ENCODE peak calls at places on chromosome 6, in ten cellular contexts. M is suprapubic skin; I is upper lobe of right lung; N is IMR-90; R is endothelial cell of umbilical vein; O is CD4-positive, CD25-positive, alpha-beta regulatory T cell; L is dorsolateral prefrontal cortex; Y is vagina; F is colonic mucosa; G is heart right ventricle. Z is an unnamed sample.

GRCh38 chr6:11833626-11834592 is 55.3 kb upstream of the ADTRP start:
- DNase-seq in L (no peak), I (peak; percentile 72), Y (no peak), O (no peak), F (no peak), G (no peak), N (no peak), R (no peak), M (no peak), Z (no peak)

GRCh38 chr6:111591370-111591900 is 14.2 kb downstream of the TRAF3IP2 start:
- DNase-seq in R (peak; percentile 72), F (peak; percentile 76), Y (peak; percentile 97), M (peak; percentile 97), O (no peak), N (peak; percentile 100), L (no peak), G (no peak), I (peak; percentile 94), Z (no peak)

GRCh38 chr6:145699462-145699861 is 35.9 kb downstream of the EPM2A start:
- DNase-seq in O (no peak), M (no peak), I (no peak), Y (no peak), L (no peak), N (peak; percentile 82), R (peak; percentile 80), G (no peak), F (no peak), Z (no peak)

GRCh38 chr6:153104220-153104619 is 26.9 kb downstream of the RGS17 start:
- DNase-seq in N (no peak), M (no peak), O (no peak), F (no peak), Y (no peak), R (no peak), I (no peak), L (no peak), G (no peak), Z (no peak)

GRCh38 chr6:119267506-119267905 is 82.1 kb downstream of the MAN1A1 start:
- DNase-seq in R (no peak), O (peak; percentile 29), Y (no peak), G (no peak), I (no peak), N (no peak), L (no peak), M (no peak), F (no peak), Z (no peak)

GRCh38 chr6:7106752-7107577 is 796 bp upstream of the RREB1 start:
- DNase-seq in O (peak; percentile 72), Y (no peak), G (peak; percentile 28), N (peak; percentile 16), L (no peak), I (peak; percentile 74), R (no peak), M (peak; percentile 79), F (peak; percentile 63), Z (peak; percentile 52)

GRCh38 chr6:73898599-73898998 is 202.6 kb downstream of the CD109 start:
- DNase-seq in R (no peak), F (no peak), L (no peak), I (no peak), G (no peak), M (no peak), N (no peak), O (no peak), Y (no peak), Z (no peak)

GRCh38 chr6:71621918-71622519 is 264.3 kb upstream of the RIMS1 start:
- DNase-seq in N (peak; percentile 17), F (no peak), L (no peak), O (no peak), R (peak; percentile 28), M (no peak), G (no peak), I (no peak), Y (no peak), Z (no peak)

GRCh38 chr6:169292340-169293124 is 38.9 kb upstream of the THBS2 start:
- DNase-seq in I (no peak), R (no peak), N (peak; percentile 97), O (no peak), G (no peak), M (peak; percentile 85), F (no peak), L (no peak), Y (no peak), Z (no peak)

GRCh38 chr6:33314943-33315752 is 1.3 kb upstream of the TAPBP start:
- DNase-seq in Y (peak; percentile 90), G (peak; percentile 54), I (peak; percentile 78), N (no peak), F (peak; percentile 86), R (peak; percentile 42), L (no peak), M (peak; percentile 81), O (no peak), Z (no peak)

GRCh38 chr6:158475344-158476302 is 84.3 kb upstream of the TMEM181 start:
- DNase-seq in N (peak; percentile 57), G (peak; percentile 4), M (no peak), F (peak; percentile 61), R (peak; percentile 45), Y (no peak), I (no peak), L (peak; percentile 42), O (no peak), Z (no peak)

GRCh38 chr6:100257661-100258395 is 206.9 kb downstream of the SIM1 start:
- DNase-seq in I (no peak), F (no peak), G (no peak), N (peak; percentile 68), L (no peak), O (peak; percentile 4), M (no peak), Y (no peak), R (peak; percentile 75), Z (no peak)

DNA sequence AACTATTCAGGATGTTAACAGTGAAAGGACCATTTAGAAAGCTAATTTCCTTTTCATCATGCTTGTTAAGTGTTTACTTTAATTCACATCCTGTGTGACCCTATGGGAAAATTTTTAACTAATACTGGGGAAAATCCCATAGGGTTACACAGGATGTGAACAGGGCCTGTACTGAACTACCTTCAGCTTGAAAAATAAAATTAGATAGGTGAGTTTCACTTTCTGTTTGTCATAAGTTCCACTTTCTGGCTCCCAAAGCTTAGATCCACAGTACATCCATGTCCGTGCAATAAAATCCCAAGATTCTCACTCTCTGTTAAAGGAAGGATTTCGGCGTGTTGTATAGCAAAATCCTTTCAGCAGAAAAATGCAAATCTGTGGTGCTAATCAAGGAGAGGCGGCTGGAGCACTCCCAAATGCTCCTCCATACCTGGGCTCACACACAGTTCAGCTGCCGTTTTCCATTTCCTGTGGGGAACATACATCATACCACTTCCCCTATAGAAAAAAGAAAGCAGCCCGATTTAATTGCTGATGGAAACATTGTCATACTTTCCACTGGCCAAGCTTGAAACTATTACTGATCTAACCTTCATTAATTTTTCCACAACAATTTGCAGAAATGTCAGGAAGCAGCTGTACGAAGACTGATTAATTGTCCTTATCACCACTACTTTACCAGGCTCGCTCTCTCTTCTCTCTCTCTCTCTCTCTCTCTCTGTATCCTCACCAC is 125.2 kb downstream of the HIVEP2 start:
- DNase-seq in M (no peak), O (peak; percentile 66), N (peak; percentile 65), I (no peak), L (no peak), R (peak; percentile 95), G (no peak), F (no peak), Y (no peak), Z (peak; percentile 16)
- H3K4me3 ChIP-seq in M (peak overlapping the region; percentile 35), O (peak overlapping the region; percentile 79), N (peak overlapping the region; percentile 20), I (peak overlapping the region; percentile 43), L (peak overlapping the region; percentile 20), R (peak overlapping the region; percentile 71), G (peak overlapping the region; percentile 49), F (peak overlapping the region; percentile 5), Y (peak overlapping the region; percentile 27), Z (peak overlapping the region; percentile 45)

DNA sequence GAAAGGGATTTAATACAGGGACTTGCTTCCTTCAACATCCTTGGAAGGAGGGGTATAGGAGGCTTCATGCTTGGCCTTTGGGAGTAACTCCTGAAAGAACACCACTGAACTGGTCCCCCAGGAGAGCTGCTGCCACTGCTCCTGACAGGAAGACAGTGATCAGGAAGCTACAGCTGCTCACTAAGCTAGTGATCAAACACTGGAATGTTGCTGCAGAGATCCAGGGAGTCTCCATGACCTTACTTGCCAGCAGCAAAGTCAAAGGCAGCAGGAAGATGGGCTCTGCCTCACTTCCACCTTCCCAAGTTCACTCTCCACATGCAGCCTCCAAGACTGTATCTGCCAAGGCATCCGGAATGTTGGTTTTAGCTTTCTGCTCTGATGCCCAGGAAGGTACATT is 31.8 kb downstream of the PIM1 start:
- DNase-seq in M (peak; percentile 8), Y (no peak), G (no peak), L (no peak), F (no peak), O (no peak), I (no peak), N (no peak), R (no peak), Z (no peak)
- H3K27ac ChIP-seq in M (no peak overlapping the region), Y (no peak overlapping the region), G (no peak overlapping the region), L (no peak overlapping the region), F (no peak overlapping the region), O (no peak overlapping the region), I (no peak overlapping the region), N (no peak overlapping the region), R (no peak overlapping the region), Z (no peak overlapping the region)

DNA sequence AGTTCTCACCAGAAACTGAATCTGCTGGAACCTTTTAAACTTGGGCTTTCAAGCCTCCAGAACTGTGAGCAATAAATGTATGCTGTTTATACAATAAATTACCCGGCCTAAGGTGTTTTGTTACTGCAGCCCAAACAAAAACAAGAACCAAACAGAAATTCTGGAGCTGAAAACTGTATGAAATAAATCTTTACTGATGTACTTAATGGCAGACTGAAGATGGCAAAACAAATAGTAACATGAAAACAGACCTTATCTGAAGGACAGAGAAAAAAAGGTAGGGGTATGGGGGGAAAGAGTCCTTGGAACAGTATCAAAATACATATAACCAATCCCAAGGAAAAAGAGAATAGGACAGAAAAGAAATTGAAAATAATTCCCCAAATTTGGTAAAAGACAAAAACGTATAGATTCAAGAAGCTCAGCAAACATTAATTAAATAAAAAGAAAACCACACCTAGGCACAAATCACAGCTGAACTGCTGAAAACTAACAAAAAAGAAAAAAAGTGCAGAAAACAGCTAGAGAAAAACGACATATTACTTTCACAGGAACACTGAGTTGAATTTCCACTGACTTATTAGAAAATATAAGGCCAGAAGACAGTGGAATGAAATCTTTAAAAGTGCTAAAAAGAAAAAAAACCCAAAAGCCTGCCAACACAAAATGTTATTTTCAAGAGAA is 47.7 kb downstream of the NOL7 start:
- DNase-seq in F (no peak), G (no peak), R (no peak), N (no peak), Y (no peak), I (no peak), O (no peak), L (no peak), M (no peak), Z (no peak)
- H3K4me3 ChIP-seq in F (no peak overlapping the region), G (no peak overlapping the region), R (no peak overlapping the region), N (no peak overlapping the region), Y (no peak overlapping the region), I (no peak overlapping the region), O (peak overlapping the region; percentile 62), L (no peak overlapping the region), M (no peak overlapping the region), Z (no peak overlapping the region)

DNA sequence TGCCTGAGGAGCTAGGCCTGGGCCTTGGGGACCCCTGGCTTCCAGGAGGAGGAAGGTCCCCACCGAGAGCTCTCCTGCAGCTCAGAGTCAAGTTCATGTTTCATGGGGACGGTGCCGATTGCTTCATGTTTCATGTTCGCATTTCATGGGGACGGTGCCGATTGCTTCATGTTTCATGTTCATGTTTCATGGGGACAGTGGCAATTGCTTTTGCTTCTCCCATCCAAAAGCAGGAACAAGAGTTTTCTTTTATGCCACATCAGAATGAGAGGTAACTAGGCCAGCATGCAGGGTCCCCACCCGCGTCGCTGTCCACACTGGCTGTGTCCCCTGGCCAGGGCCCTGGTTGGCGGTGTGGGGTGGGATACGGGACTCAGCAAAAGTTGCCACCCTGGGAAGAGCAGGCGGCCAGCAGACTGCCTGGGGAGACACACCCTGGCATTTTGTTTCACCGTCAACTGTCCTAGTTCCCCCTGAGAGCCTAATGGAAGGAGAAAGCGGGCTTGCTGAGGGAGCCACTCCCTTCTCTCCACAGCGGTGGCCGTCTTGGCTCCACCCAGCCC is 46.0 kb downstream of the DACT2 start:
- DNase-seq in R (no peak), L (no peak), N (no peak), M (no peak), G (no peak), F (no peak), Y (no peak), O (no peak), I (no peak), Z (no peak)
- H3K27ac ChIP-seq in R (no peak overlapping the region), L (no peak overlapping the region), N (no peak overlapping the region), M (no peak overlapping the region), G (no peak overlapping the region), F (peak overlapping the region; percentile 66), Y (no peak overlapping the region), O (no peak overlapping the region), I (no peak overlapping the region), Z (no peak overlapping the region)